ENCODE peak calls at places on chromosomes 1 and 21, in ten cellular contexts. One of them, this sample, is unnamed.

GRCh38 chr1:225378880-225379279 is 49.0 kb downstream of the LBR start:
- DNase-seq in AG09309: peak; percentile 18
- DNase-seq in psoas muscle: no peak
- DNase-seq in GM12865: no peak
- DNase-seq in stomach: no peak
- DNase-seq in AG10803: peak; percentile 86
- DNase-seq in OCI-LY7: no peak
- DNase-seq in SK-N-MC: no peak
- DNase-seq in AG04450: peak; percentile 37
- DNase-seq in cardiac fibroblast: peak; percentile 67
- DNase-seq in this sample: peak; percentile 63

GRCh38 chr21:15224346-15225086 is 159.7 kb upstream of the NRIP1 start:
- DNase-seq in AG09309: peak; percentile 3
- DNase-seq in cardiac fibroblast: peak; percentile 98
- DNase-seq in stomach: no peak
- DNase-seq in SK-N-MC: no peak
- DNase-seq in AG04450: peak; percentile 55
- DNase-seq in psoas muscle: no peak
- DNase-seq in GM12865: no peak
- DNase-seq in OCI-LY7: no peak
- DNase-seq in AG10803: peak; percentile 64
- DNase-seq in this sample: peak; percentile 90

GRCh38 chr1:176119549-176119948 is 87.5 kb downstream of the COP1 start:
- DNase-seq in SK-N-MC: no peak
- DNase-seq in AG04450: no peak
- DNase-seq in cardiac fibroblast: peak; percentile 45
- DNase-seq in stomach: no peak
- DNase-seq in GM12865: peak; percentile 24
- DNase-seq in AG10803: peak; percentile 7
- DNase-seq in OCI-LY7: peak; percentile 49
- DNase-seq in psoas muscle: no peak
- DNase-seq in AG09309: peak; percentile 1
- DNase-seq in this sample: no peak

GRCh38 chr1:40232444-40232843 is 15.3 kb upstream of the TMCO2 start:
- DNase-seq in AG10803: no peak
- DNase-seq in psoas muscle: no peak
- DNase-seq in stomach: no peak
- DNase-seq in AG09309: no peak
- DNase-seq in cardiac fibroblast: no peak
- DNase-seq in GM12865: peak; percentile 98
- DNase-seq in OCI-LY7: peak; percentile 97
- DNase-seq in SK-N-MC: no peak
- DNase-seq in AG04450: no peak
- DNase-seq in this sample: no peak

GRCh38 chr1:39727932-39728317 is 10.8 kb upstream of the PPIE start:
- DNase-seq in psoas muscle: no peak
- DNase-seq in cardiac fibroblast: no peak
- DNase-seq in AG09309: no peak
- DNase-seq in AG10803: no peak
- DNase-seq in OCI-LY7: no peak
- DNase-seq in GM12865: peak; percentile 55
- DNase-seq in stomach: no peak
- DNase-seq in SK-N-MC: no peak
- DNase-seq in AG04450: no peak
- DNase-seq in this sample: no peak

GRCh38 chr1:15139654-15140350 is 13.7 kb upstream of the TMEM51 start:
- DNase-seq in OCI-LY7: no peak
- DNase-seq in stomach: peak; percentile 78
- DNase-seq in AG09309: no peak
- DNase-seq in psoas muscle: no peak
- DNase-seq in AG10803: no peak
- DNase-seq in GM12865: no peak
- DNase-seq in SK-N-MC: no peak
- DNase-seq in cardiac fibroblast: no peak
- DNase-seq in AG04450: no peak
- DNase-seq in this sample: no peak

GRCh38 chr1:217542837-217543236 is 88.1 kb downstream of the GPATCH2 start:
- DNase-seq in OCI-LY7: peak; percentile 92
- DNase-seq in GM12865: peak; percentile 35
- DNase-seq in cardiac fibroblast: no peak
- DNase-seq in AG04450: no peak
- DNase-seq in stomach: no peak
- DNase-seq in AG09309: no peak
- DNase-seq in AG10803: no peak
- DNase-seq in SK-N-MC: no peak
- DNase-seq in psoas muscle: no peak
- DNase-seq in this sample: no peak

GRCh38 chr1:203858055-203858454 is 3.3 kb upstream of the SNRPE start:
- DNase-seq in AG04450: peak; percentile 63
- DNase-seq in OCI-LY7: no peak
- DNase-seq in cardiac fibroblast: peak; percentile 91
- DNase-seq in stomach: no peak
- DNase-seq in AG10803: peak; percentile 87
- DNase-seq in SK-N-MC: no peak
- DNase-seq in GM12865: no peak
- DNase-seq in AG09309: peak; percentile 37
- DNase-seq in psoas muscle: no peak
- DNase-seq in this sample: peak; percentile 78

GRCh38 chr1:1237874-1238701 is 6.1 kb downstream of the B3GALT6 start:
- DNase-seq in SK-N-MC: no peak
- DNase-seq in OCI-LY7: no peak
- DNase-seq in AG10803: no peak
- DNase-seq in AG09309: no peak
- DNase-seq in cardiac fibroblast: no peak
- DNase-seq in psoas muscle: no peak
- DNase-seq in GM12865: no peak
- DNase-seq in AG04450: no peak
- DNase-seq in stomach: no peak
- DNase-seq in this sample: no peak

GRCh38 chr1:9473032-9473792 is 66.1 kb upstream of the SLC25A33 start:
- DNase-seq in OCI-LY7: no peak
- DNase-seq in psoas muscle: peak; percentile 92
- DNase-seq in GM12865: no peak
- DNase-seq in SK-N-MC: no peak
- DNase-seq in AG09309: peak; percentile 75
- DNase-seq in cardiac fibroblast: peak; percentile 91
- DNase-seq in AG10803: peak; percentile 88
- DNase-seq in AG04450: peak; percentile 79
- DNase-seq in stomach: peak; percentile 46
- DNase-seq in this sample: peak; percentile 90

GRCh38 chr1:86396503-86396900 is 379 bp upstream of the ODF2L start:
- DNase-seq in psoas muscle: no peak
- DNase-seq in cardiac fibroblast: no peak
- DNase-seq in stomach: no peak
- DNase-seq in SK-N-MC: no peak
- DNase-seq in AG10803: no peak
- DNase-seq in GM12865: no peak
- DNase-seq in AG04450: no peak
- DNase-seq in AG09309: no peak
- DNase-seq in OCI-LY7: peak; percentile 78
- DNase-seq in this sample: no peak

GRCh38 chr1:54052470-54052933 is 502 bp downstream of the TMEM59 start:
- DNase-seq in AG04450: no peak
- DNase-seq in AG09309: no peak
- DNase-seq in AG10803: peak; percentile 78
- DNase-seq in GM12865: peak; percentile 49
- DNase-seq in stomach: peak; percentile 32
- DNase-seq in SK-N-MC: no peak
- DNase-seq in psoas muscle: no peak
- DNase-seq in cardiac fibroblast: no peak
- DNase-seq in OCI-LY7: peak; percentile 34
- DNase-seq in this sample: peak; percentile 59

GRCh38 chr1:192579319-192579738 is 3.8 kb downstream of the RGS1 start:
- DNase-seq in cardiac fibroblast: peak; percentile 71
- DNase-seq in OCI-LY7: no peak
- DNase-seq in AG04450: no peak
- DNase-seq in psoas muscle: no peak
- DNase-seq in SK-N-MC: no peak
- DNase-seq in GM12865: peak; percentile 55
- DNase-seq in AG09309: no peak
- DNase-seq in AG10803: no peak
- DNase-seq in stomach: no peak
- DNase-seq in this sample: peak; percentile 53

GRCh38 chr1:27098447-27099153 is 56.3 kb downstream of the SLC9A1 start:
- DNase-seq in cardiac fibroblast: no peak
- DNase-seq in AG10803: peak; percentile 27
- DNase-seq in psoas muscle: no peak
- DNase-seq in GM12865: no peak
- DNase-seq in AG09309: no peak
- DNase-seq in stomach: no peak
- DNase-seq in SK-N-MC: no peak
- DNase-seq in OCI-LY7: no peak
- DNase-seq in AG04450: no peak
- DNase-seq in this sample: no peak

GRCh38 chr1:245700631-245701030 is 545.8 kb downstream of the KIF26B start:
- DNase-seq in psoas muscle: no peak
- DNase-seq in AG04450: no peak
- DNase-seq in GM12865: no peak
- DNase-seq in AG09309: no peak
- DNase-seq in cardiac fibroblast: no peak
- DNase-seq in SK-N-MC: no peak
- DNase-seq in AG10803: no peak
- DNase-seq in stomach: no peak
- DNase-seq in OCI-LY7: no peak
- DNase-seq in this sample: no peak

GRCh38 chr1:245698116-245698515 is 543.3 kb downstream of the KIF26B start:
- DNase-seq in GM12865: no peak
- DNase-seq in SK-N-MC: no peak
- DNase-seq in psoas muscle: no peak
- DNase-seq in OCI-LY7: no peak
- DNase-seq in stomach: no peak
- DNase-seq in AG04450: no peak
- DNase-seq in AG09309: no peak
- DNase-seq in AG10803: no peak
- DNase-seq in cardiac fibroblast: no peak
- DNase-seq in this sample: no peak

GRCh38 chr1:245702346-245702745 is 547.6 kb downstream of the KIF26B start:
- DNase-seq in AG04450: no peak
- DNase-seq in SK-N-MC: no peak
- DNase-seq in GM12865: no peak
- DNase-seq in AG09309: no peak
- DNase-seq in cardiac fibroblast: no peak
- DNase-seq in OCI-LY7: no peak
- DNase-seq in stomach: no peak
- DNase-seq in AG10803: no peak
- DNase-seq in psoas muscle: no peak
- DNase-seq in this sample: no peak

GRCh38 chr1:245701631-245702030 is 546.8 kb downstream of the KIF26B start:
- DNase-seq in stomach: no peak
- DNase-seq in AG10803: no peak
- DNase-seq in AG09309: no peak
- DNase-seq in cardiac fibroblast: no peak
- DNase-seq in SK-N-MC: no peak
- DNase-seq in OCI-LY7: no peak
- DNase-seq in GM12865: no peak
- DNase-seq in AG04450: no peak
- DNase-seq in psoas muscle: no peak
- DNase-seq in this sample: no peak

GRCh38 chr1:245698860-245699259 is 544.1 kb downstream of the KIF26B start:
- DNase-seq in SK-N-MC: no peak
- DNase-seq in GM12865: no peak
- DNase-seq in OCI-LY7: peak; percentile 53
- DNase-seq in stomach: no peak
- DNase-seq in AG04450: no peak
- DNase-seq in cardiac fibroblast: no peak
- DNase-seq in psoas muscle: no peak
- DNase-seq in AG10803: no peak
- DNase-seq in AG09309: no peak
- DNase-seq in this sample: no peak
- H3K4me3 ChIP-seq in SK-N-MC: no peak overlapping the region
- H3K4me3 ChIP-seq in GM12865: no peak overlapping the region
- H3K4me3 ChIP-seq in OCI-LY7: no peak overlapping the region
- H3K4me3 ChIP-seq in stomach: no peak overlapping the region
- H3K4me3 ChIP-seq in AG04450: no peak overlapping the region
- H3K4me3 ChIP-seq in cardiac fibroblast: no peak overlapping the region
- H3K4me3 ChIP-seq in psoas muscle: no peak overlapping the region
- H3K4me3 ChIP-seq in AG10803: no peak overlapping the region
- H3K4me3 ChIP-seq in AG09309: no peak overlapping the region
- H3K4me3 ChIP-seq in this sample: no peak overlapping the region

GRCh38 chr1:235933483-235934116 is 66.9 kb upstream of the LYST start:
- DNase-seq in cardiac fibroblast: no peak
- DNase-seq in stomach: no peak
- DNase-seq in psoas muscle: no peak
- DNase-seq in AG09309: no peak
- DNase-seq in SK-N-MC: no peak
- DNase-seq in AG10803: no peak
- DNase-seq in OCI-LY7: no peak
- DNase-seq in AG04450: no peak
- DNase-seq in GM12865: no peak
- DNase-seq in this sample: no peak
- H3K4me3 ChIP-seq in cardiac fibroblast: no peak overlapping the region
- H3K4me3 ChIP-seq in stomach: no peak overlapping the region
- H3K4me3 ChIP-seq in psoas muscle: no peak overlapping the region
- H3K4me3 ChIP-seq in AG09309: no peak overlapping the region
- H3K4me3 ChIP-seq in SK-N-MC: no peak overlapping the region
- H3K4me3 ChIP-seq in AG10803: no peak overlapping the region
- H3K4me3 ChIP-seq in OCI-LY7: no peak overlapping the region
- H3K4me3 ChIP-seq in AG04450: no peak overlapping the region
- H3K4me3 ChIP-seq in GM12865: no peak overlapping the region
- H3K4me3 ChIP-seq in this sample: no peak overlapping the region

GRCh38 chr21:29077651-29078090 is 4.2 kb upstream of the CCT8 start:
- DNase-seq in GM12865: peak; percentile 77
- DNase-seq in OCI-LY7: peak; percentile 59
- DNase-seq in AG09309: no peak
- DNase-seq in AG04450: no peak
- DNase-seq in AG10803: peak; percentile 32
- DNase-seq in SK-N-MC: no peak
- DNase-seq in stomach: no peak
- DNase-seq in cardiac fibroblast: peak; percentile 56
- DNase-seq in psoas muscle: no peak
- DNase-seq in this sample: peak; percentile 47
- H3K4me3 ChIP-seq in GM12865: peak overlapping the region; percentile 59
- H3K4me3 ChIP-seq in OCI-LY7: peak overlapping the region; percentile 58
- H3K4me3 ChIP-seq in AG09309: no peak overlapping the region
- H3K4me3 ChIP-seq in AG04450: peak overlapping the region; percentile 53
- H3K4me3 ChIP-seq in AG10803: peak overlapping the region; percentile 59
- H3K4me3 ChIP-seq in SK-N-MC: no peak overlapping the region
- H3K4me3 ChIP-seq in stomach: peak overlapping the region; percentile 67
- H3K4me3 ChIP-seq in cardiac fibroblast: peak overlapping the region; percentile 35
- H3K4me3 ChIP-seq in psoas muscle: peak overlapping the region; percentile 66
- H3K4me3 ChIP-seq in this sample: peak overlapping the region; percentile 17

GRCh38 chr1:115764541-115764940 is 4.0 kb downstream of the CASQ2 start:
- DNase-seq in stomach: peak; percentile 58
- DNase-seq in SK-N-MC: no peak
- DNase-seq in AG09309: no peak
- DNase-seq in AG10803: no peak
- DNase-seq in OCI-LY7: no peak
- DNase-seq in GM12865: peak; percentile 18
- DNase-seq in psoas muscle: no peak
- DNase-seq in cardiac fibroblast: peak; percentile 50
- DNase-seq in AG04450: no peak
- DNase-seq in this sample: peak; percentile 13
- H3K4me3 ChIP-seq in stomach: no peak overlapping the region
- H3K4me3 ChIP-seq in SK-N-MC: no peak overlapping the region
- H3K4me3 ChIP-seq in AG09309: no peak overlapping the region
- H3K4me3 ChIP-seq in AG10803: no peak overlapping the region
- H3K4me3 ChIP-seq in OCI-LY7: no peak overlapping the region
- H3K4me3 ChIP-seq in GM12865: no peak overlapping the region
- H3K4me3 ChIP-seq in psoas muscle: peak overlapping the region; percentile 66
- H3K4me3 ChIP-seq in cardiac fibroblast: no peak overlapping the region
- H3K4me3 ChIP-seq in AG04450: no peak overlapping the region
- H3K4me3 ChIP-seq in this sample: no peak overlapping the region

This sample was measured in astrocyte of the spinal cord.